ENCODE peak calls at places on chromosomes 5 and 9, in seven cellular contexts. A is adrenal gland, E is body of pancreas, L is lower lobe of right lung, Z is tibial nerve, P is GM23338, S is brain microvascular endothelial cell. G is an unnamed sample.

GRCh38 chr5:179261301-179262125 is 83.7 kb downstream of the ADAMTS2 start:
- DNase-seq in A (no peak), E (no peak), L (no peak), Z (no peak), P (peak), S (no peak), G (no peak)

GRCh38 chr5:128498844-128499455 is 39.1 kb downstream of the FBN2 start:
- DNase-seq in A (no peak), E (peak), L (no peak), Z (no peak), P (peak), S (peak), G (no peak)

GRCh38 chr5:171397599-171397998 is 9.9 kb downstream of the NPM1 start:
- DNase-seq in A (no peak), E (no peak), L (no peak), Z (no peak), P (no peak), S (no peak), G (no peak)

GRCh38 chr9:130685104-130685503 is 8.5 kb upstream of the EXOSC2 start:
- DNase-seq in A (no peak), E (no peak), L (no peak), Z (no peak), P (no peak), S (no peak), G (no peak)

GRCh38 chr9:129336601-129337286 is 158.7 kb upstream of the IER5L start:
- DNase-seq in A (no peak), E (peak), L (peak), Z (no peak), P (peak), S (no peak), G (no peak)

GRCh38 chr5:150148408-150148927 is 7.2 kb downstream of the PDGFRB start:
- DNase-seq in A (no peak), E (no peak), L (no peak), Z (no peak), P (no peak), S (no peak), G (no peak)

GRCh38 chr5:159899067-159900049 is 16.9 kb upstream of the ADRA1B start:
- DNase-seq in A (no peak), E (no peak), L (no peak), Z (no peak), P (no peak), S (no peak), G (no peak)

GRCh38 chr9:124783830-124784229 is 6.9 kb downstream of the OLFML2A start:
- DNase-seq in A (no peak), E (no peak), L (no peak), Z (no peak), P (no peak), S (no peak), G (no peak)

GRCh38 chr5:149646564-149646963 is 65.3 kb downstream of the ARHGEF37 start:
- DNase-seq in A (no peak), E (no peak), L (no peak), Z (no peak), P (no peak), S (peak), G (no peak)

GRCh38 chr5:54761213-54761701 is 224.1 kb downstream of the ESM1 start:
- DNase-seq in A (no peak), E (peak), L (no peak), Z (peak), P (no peak), S (peak), G (no peak)

GRCh38 chr9:36991516-36992134 is 42.4 kb downstream of the PAX5 start:
- DNase-seq in A (no peak), E (no peak), L (no peak), Z (no peak), P (peak), S (peak), G (no peak)

GRCh38 chr5:139658928-139659667 is 10.9 kb downstream of the CXXC5 start:
- DNase-seq in A (peak), E (peak), L (no peak), Z (no peak), P (peak), S (peak), G (no peak)

GRCh38 chr5:57184322-57184721 is 10.5 kb downstream of the GPBP1 start:
- DNase-seq in A (no peak), E (no peak), L (no peak), Z (no peak), P (peak), S (no peak), G (no peak)

GRCh38 chr5:116389601-116390000 is 185.0 kb downstream of the SEMA6A start:
- DNase-seq in A (no peak), E (no peak), L (no peak), Z (no peak), P (no peak), S (no peak), G (no peak)

GRCh38 chr5:138646671-138647070 is 71.5 kb upstream of the HSPA9 start:
- DNase-seq in A (no peak), E (no peak), L (no peak), Z (no peak), P (no peak), S (no peak), G (no peak)

GRCh38 chr5:72209515-72210115 is 102.3 kb downstream of the MAP1B start:
- DNase-seq in A (no peak), E (no peak), L (no peak), Z (no peak), P (peak), S (no peak), G (no peak)

GRCh38 chr5:140926211-140926902 is at the start of gene PCDHAC1:
- DNase-seq in A (peak), E (peak), L (peak), Z (peak), P (peak), S (peak), G (peak)
- TF ChIP-seq CTCF in A (peak), E (peak), L (peak), Z (peak), P (peak), S (peak), G (peak)

DNA sequence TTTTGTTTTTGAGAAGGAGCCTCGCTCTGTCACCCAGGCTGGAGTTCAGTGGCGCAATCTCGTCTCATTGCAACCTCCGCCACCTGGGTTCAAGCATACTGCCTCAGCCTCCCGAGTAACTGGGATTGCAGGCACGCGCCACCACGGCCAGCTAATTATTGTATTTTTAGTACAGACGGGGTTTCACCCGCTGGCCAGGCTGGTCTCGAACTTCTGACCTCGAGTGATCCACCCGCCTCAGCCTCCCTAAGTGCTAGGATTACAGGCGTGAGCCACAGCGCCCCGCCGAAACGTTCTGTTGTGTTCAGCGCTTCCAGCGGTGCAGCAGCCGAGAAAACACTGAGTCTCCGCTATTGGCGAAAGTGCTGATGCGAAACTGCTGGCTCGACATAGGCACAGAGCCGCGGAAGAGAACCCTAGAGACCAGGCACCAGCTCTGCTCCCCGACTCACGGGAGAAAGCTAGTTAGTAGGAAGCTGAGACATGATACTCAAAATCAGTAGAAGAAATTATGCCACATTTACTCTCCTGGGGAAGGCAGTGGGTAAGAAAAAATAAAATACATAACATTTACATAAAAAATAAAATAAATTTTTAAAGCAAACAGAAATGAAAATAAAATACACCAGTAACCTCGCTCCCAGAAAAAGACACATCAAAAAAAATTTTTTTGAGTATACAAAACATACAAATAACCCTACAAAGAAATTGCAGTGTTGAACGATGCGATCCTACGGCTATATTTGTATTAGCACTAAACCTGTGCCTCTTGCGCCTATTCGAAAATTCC is 31.6 kb downstream of the ANXA2R start:
- DNase-seq in A (peak), E (peak), L (peak), Z (peak), P (peak), S (peak), G (peak)
- TF ChIP-seq CTCF in A (no peak), E (no peak), L (peak), Z (no peak), P (peak), S (peak), G (peak)

GRCh38 chr5:33257807-33258491 is 182.8 kb upstream of the TARS1 start:
- DNase-seq in A (no peak), E (no peak), L (no peak), Z (no peak), P (no peak), S (peak), G (no peak)
- TF ChIP-seq CTCF in A (peak), E (no peak), L (no peak), Z (peak), P (no peak), S (no peak), G (peak)

GRCh38 chr9:90724880-90725279 is 76.7 kb upstream of the SYK start:
- DNase-seq in A (no peak), E (no peak), L (no peak), Z (no peak), P (no peak), S (no peak), G (no peak)

GRCh38 chr9:90724112-90724511 is 77.5 kb upstream of the SYK start:
- DNase-seq in A (no peak), E (no peak), L (no peak), Z (no peak), P (no peak), S (no peak), G (no peak)

GRCh38 chr9:90729351-90729750 is 72.3 kb upstream of the SYK start:
- DNase-seq in A (no peak), E (no peak), L (no peak), Z (no peak), P (no peak), S (no peak), G (no peak)

GRCh38 chr9:90727498-90727897 is 74.1 kb upstream of the SYK start:
- DNase-seq in A (no peak), E (no peak), L (no peak), Z (no peak), P (no peak), S (no peak), G (no peak)

DNA sequence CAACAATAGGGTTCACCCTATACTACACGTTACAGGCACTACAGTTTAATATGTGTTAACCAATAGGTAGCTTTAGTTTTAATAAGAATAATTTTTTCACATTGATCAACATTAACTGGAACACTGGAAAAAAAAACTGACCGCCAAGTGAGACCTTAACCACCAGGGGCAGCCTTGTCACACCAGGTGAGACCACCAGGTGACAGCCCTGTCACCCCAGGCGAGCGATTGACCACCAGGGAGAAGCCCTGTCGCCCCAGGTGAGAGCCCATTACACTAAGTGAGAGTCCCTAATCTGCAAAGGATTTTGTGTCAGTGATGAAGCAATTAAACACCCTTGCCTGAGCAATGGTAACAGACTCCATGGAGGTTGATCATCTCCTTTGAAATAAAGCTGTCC is 75.4 kb upstream of the SYK start:
- DNase-seq in A (no peak), E (no peak), L (no peak), Z (no peak), P (peak), S (no peak), G (no peak)
- TF ChIP-seq CTCF in A (no peak), E (no peak), L (no peak), Z (no peak), P (peak), S (no peak), G (peak)

GRCh38 chr5:32225445-32225844 is 51.3 kb upstream of the GOLPH3 start:
- DNase-seq in A (no peak), E (no peak), L (no peak), Z (no peak), P (no peak), S (peak), G (no peak)
- TF ChIP-seq CTCF in A (no peak), E (no peak), L (no peak), Z (no peak), P (no peak), S (no peak), G (no peak)

GRCh38 chr5:137004279-137004678 is 494.8 kb downstream of the SPOCK1 start:
- DNase-seq in A (no peak), E (no peak), L (no peak), Z (no peak), P (no peak), S (no peak), G (no peak)
- TF ChIP-seq CTCF in A (no peak), E (no peak), L (no peak), Z (no peak), P (no peak), S (no peak), G (no peak)

DNA sequence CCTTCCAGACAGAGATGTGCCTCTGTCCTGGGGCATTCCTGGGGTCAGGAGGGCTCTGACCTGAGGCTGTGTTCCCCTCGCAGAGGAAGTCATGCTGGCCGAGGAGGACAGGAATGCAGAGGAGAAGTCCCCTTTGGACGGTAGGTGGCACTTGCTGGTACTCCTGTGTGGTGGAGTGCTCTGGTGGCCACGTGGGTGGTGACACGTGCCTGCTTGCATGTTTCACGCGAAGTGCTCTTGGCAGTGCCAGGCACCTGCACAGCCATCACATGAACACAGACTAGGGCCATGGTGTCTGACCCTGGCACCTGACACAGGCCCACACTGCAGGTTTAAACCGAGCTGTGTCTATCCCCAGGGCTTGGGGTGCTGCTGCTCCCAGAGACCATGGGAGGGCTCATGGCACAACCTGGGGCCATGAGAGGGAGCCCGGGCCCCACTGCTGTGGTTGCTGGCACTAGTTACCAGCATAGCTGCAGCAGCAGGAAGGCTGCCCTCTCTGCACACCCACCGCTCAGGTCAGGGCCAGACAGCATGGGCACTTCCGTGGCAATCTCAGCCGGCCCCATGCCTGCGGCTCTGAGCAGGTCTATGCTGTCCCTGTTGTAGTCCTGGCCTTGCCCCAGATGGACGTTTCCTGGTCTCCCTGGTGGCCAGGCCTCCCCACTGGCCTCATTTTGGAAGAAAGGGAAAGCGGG is 79.3 kb downstream of the CACNA1B start:
- DNase-seq in A (no peak), E (no peak), L (no peak), Z (no peak), P (no peak), S (no peak), G (no peak)
- TF ChIP-seq CTCF in A (no peak), E (no peak), L (no peak), Z (no peak), P (no peak), S (no peak), G (no peak)

GRCh38 chr5:95842955-95843544 is 20.5 kb upstream of the GLRX start:
- DNase-seq in A (peak), E (peak), L (peak), Z (no peak), P (peak), S (peak), G (no peak)
- TF ChIP-seq CTCF in A (peak), E (no peak), L (peak), Z (no peak), P (peak), S (peak), G (peak)

G was measured in chondrocyte.